ENCODE peak calls at places on chromosome 11, in nine cellular contexts. F is aorta, H is pancreas, N is fibroblast of lung, R is tibial nerve, K is dorsolateral prefrontal cortex, A is left ventricle myocardium inferior, L is gastrocnemius medialis, J is RWPE1. S is an unnamed sample.

GRCh38 chr11:17015639-17016125 is 1.5 kb upstream of the PLEKHA7 start:
- DNase-seq in F (no peak), H (no peak), N (peak), R (no peak), K (no peak), A (peak), L (no peak), J (no peak), S (no peak)

GRCh38 chr11:2348986-2349385 is 28.1 kb upstream of the CD81 start:
- DNase-seq in F (no peak), H (no peak), N (peak), R (no peak), K (no peak), A (no peak), L (no peak), J (no peak), S (peak)

GRCh38 chr11:2891901-2892214 is 6.3 kb upstream of the CDKN1C start:
- DNase-seq in F (peak), H (peak), N (peak), R (no peak), K (no peak), A (peak), L (no peak), J (no peak), S (no peak)

GRCh38 chr11:36427079-36427478 is 83.0 kb downstream of the TRAF6 start:
- DNase-seq in F (no peak), H (no peak), N (no peak), R (peak), K (no peak), A (no peak), L (no peak), J (no peak), S (no peak)

GRCh38 chr11:8247312-8247711 is 16.4 kb downstream of the LMO1 start:
- DNase-seq in F (peak), H (peak), N (no peak), R (no peak), K (no peak), A (no peak), L (peak), J (no peak), S (no peak)

GRCh38 chr11:19635332-19635731 is 77.3 kb upstream of the NAV2 start:
- DNase-seq in F (no peak), H (no peak), N (no peak), R (no peak), K (no peak), A (no peak), L (no peak), J (no peak), S (no peak)

GRCh38 chr11:27615833-27616232 is 84.4 kb downstream of the BDNF start:
- DNase-seq in F (no peak), H (no peak), N (no peak), R (no peak), K (no peak), A (no peak), L (no peak), J (no peak), S (no peak)

GRCh38 chr11:67633758-67634365 is 4.1 kb upstream of the NUDT8 start:
- DNase-seq in F (peak), H (peak), N (no peak), R (no peak), K (no peak), A (no peak), L (no peak), J (no peak), S (no peak)

GRCh38 chr11:125069008-125069407 is 5.9 kb downstream of the SLC37A2 start:
- DNase-seq in F (no peak), H (no peak), N (peak), R (no peak), K (no peak), A (no peak), L (no peak), J (no peak), S (peak)

GRCh38 chr11:10401696-10402392 is 53.2 kb upstream of the AMPD3 start:
- DNase-seq in F (no peak), H (no peak), N (no peak), R (no peak), K (no peak), A (no peak), L (no peak), J (no peak), S (no peak)

GRCh38 chr11:47453365-47453764 is 4.4 kb upstream of the RAPSN start:
- DNase-seq in F (no peak), H (no peak), N (no peak), R (no peak), K (no peak), A (no peak), L (no peak), J (no peak), S (no peak)

GRCh38 chr11:26665946-26666345 is 55.9 kb downstream of the SLC5A12 start:
- DNase-seq in F (no peak), H (no peak), N (no peak), R (no peak), K (no peak), A (no peak), L (no peak), J (no peak), S (peak)

GRCh38 chr11:125070699-125071254 is 7.7 kb downstream of the SLC37A2 start:
- DNase-seq in F (peak), H (peak), N (peak), R (peak), K (peak), A (peak), L (peak), J (peak), S (peak)

GRCh38 chr11:57387284-57388030 is 3.0 kb downstream of the PRG2 start:
- DNase-seq in F (no peak), H (no peak), N (no peak), R (peak), K (no peak), A (peak), L (no peak), J (no peak), S (no peak)

GRCh38 chr11:130096042-130096441 is 26.3 kb downstream of the APLP2 start:
- DNase-seq in F (no peak), H (no peak), N (no peak), R (no peak), K (no peak), A (no peak), L (no peak), J (no peak), S (no peak)

GRCh38 chr11:11849127-11849746 is 7.5 kb downstream of the USP47 start:
- DNase-seq in F (no peak), H (no peak), N (peak), R (peak), K (peak), A (peak), L (peak), J (peak), S (peak)

GRCh38 chr11:76770642-76771445 is 12.3 kb upstream of the TSKU start:
- DNase-seq in F (peak), H (peak), N (peak), R (peak), K (no peak), A (no peak), L (peak), J (no peak), S (peak)

GRCh38 chr11:35418847-35419712 is at the start of gene SLC1A2:
- DNase-seq in F (peak), H (peak), N (peak), R (no peak), K (peak), A (no peak), L (no peak), J (no peak), S (no peak)

GRCh38 chr11:8731647-8732188 is 49.1 kb downstream of the RPL27A start:
- DNase-seq in F (no peak), H (no peak), N (no peak), R (no peak), K (no peak), A (no peak), L (no peak), J (no peak), S (no peak)

GRCh38 chr11:125446279-125446678 is 49.8 kb downstream of the FEZ1 start:
- DNase-seq in F (no peak), H (no peak), N (no peak), R (no peak), K (no peak), A (no peak), L (no peak), J (no peak), S (no peak)

GRCh38 chr11:128884703-128885338 is 6.3 kb upstream of the KCNJ5 start:
- DNase-seq in F (no peak), H (no peak), N (peak), R (peak), K (no peak), A (no peak), L (no peak), J (peak), S (peak)

GRCh38 chr11:7651700-7652099 is 21.6 kb downstream of the CYB5R2 start:
- DNase-seq in F (no peak), H (no peak), N (no peak), R (no peak), K (peak), A (no peak), L (no peak), J (no peak), S (no peak)

GRCh38 chr11:35541621-35542375 is 16.4 kb upstream of the PAMR1 start:
- DNase-seq in F (peak), H (no peak), N (peak), R (peak), K (no peak), A (peak), L (peak), J (no peak), S (no peak)

GRCh38 chr11:77789731-77790476 is 30.6 kb downstream of the RSF1 start:
- DNase-seq in F (no peak), H (no peak), N (no peak), R (no peak), K (no peak), A (no peak), L (no peak), J (no peak), S (no peak)

GRCh38 chr11:43573233-43573632 is 107.3 kb upstream of the HSD17B12 start:
- DNase-seq in F (no peak), H (no peak), N (no peak), R (no peak), K (no peak), A (no peak), L (no peak), J (no peak), S (no peak)

GRCh38 chr11:64204464-64204989 is 2.0 kb upstream of the FERMT3 start:
- DNase-seq in F (peak), H (peak), N (peak), R (peak), K (peak), A (peak), L (peak), J (peak), S (peak)

GRCh38 chr11:2511421-2512369 is 66.9 kb downstream of the KCNQ1 start:
- DNase-seq in F (peak), H (peak), N (no peak), R (no peak), K (peak), A (peak), L (peak), J (no peak), S (no peak)

GRCh38 chr11:126345759-126346585 is 9.5 kb upstream of the ST3GAL4 start:
- DNase-seq in F (peak), H (peak), N (peak), R (no peak), K (no peak), A (no peak), L (no peak), J (peak), S (no peak)

GRCh38 chr11:63869686-63870085 is 30.8 kb downstream of the MARK2 start:
- DNase-seq in F (no peak), H (no peak), N (no peak), R (no peak), K (no peak), A (no peak), L (no peak), J (no peak), S (no peak)

GRCh38 chr11:71342116-71342515 is 89.7 kb upstream of the SHANK2 start:
- DNase-seq in F (no peak), H (no peak), N (peak), R (no peak), K (no peak), A (no peak), L (no peak), J (no peak), S (peak)

GRCh38 chr11:134275534-134276395 is at the start of gene GLB1L3:
- DNase-seq in F (no peak), H (no peak), N (peak), R (no peak), K (peak), A (no peak), L (no peak), J (peak), S (peak)

GRCh38 chr11:110430267-110431211 is 791 bp downstream of the FDX1 start:
- DNase-seq in F (peak), H (no peak), N (peak), R (no peak), K (no peak), A (no peak), L (peak), J (no peak), S (peak)

GRCh38 chr11:58740447-58740846 is 8.7 kb upstream of the GLYAT start:
- DNase-seq in F (no peak), H (no peak), N (no peak), R (no peak), K (no peak), A (no peak), L (no peak), J (no peak), S (no peak)

GRCh38 chr11:30853470-30853869 is 267.3 kb upstream of the MPPED2 start:
- DNase-seq in F (no peak), H (no peak), N (no peak), R (no peak), K (no peak), A (no peak), L (no peak), J (no peak), S (no peak)

GRCh38 chr11:76552987-76553386 is 108.2 kb downstream of the EMSY start:
- DNase-seq in F (no peak), H (no peak), N (no peak), R (no peak), K (no peak), A (no peak), L (no peak), J (no peak), S (no peak)

GRCh38 chr11:44944853-44945235 is 5.8 kb downstream of the TP53I11 start:
- DNase-seq in F (no peak), H (no peak), N (no peak), R (no peak), K (no peak), A (no peak), L (no peak), J (no peak), S (no peak)
- H3K27ac ChIP-seq in F (no peak), H (no peak), N (no peak), R (no peak), K (no peak), A (peak), L (peak), J (peak), S (no peak)

GRCh38 chr11:6609502-6610015 is 2.5 kb downstream of the TAF10 start:
- DNase-seq in F (peak), H (no peak), N (no peak), R (no peak), K (no peak), A (no peak), L (no peak), J (no peak), S (no peak)
- H3K27ac ChIP-seq in F (peak), H (no peak), N (no peak), R (peak), K (no peak), A (peak), L (peak), J (peak), S (no peak)

DNA sequence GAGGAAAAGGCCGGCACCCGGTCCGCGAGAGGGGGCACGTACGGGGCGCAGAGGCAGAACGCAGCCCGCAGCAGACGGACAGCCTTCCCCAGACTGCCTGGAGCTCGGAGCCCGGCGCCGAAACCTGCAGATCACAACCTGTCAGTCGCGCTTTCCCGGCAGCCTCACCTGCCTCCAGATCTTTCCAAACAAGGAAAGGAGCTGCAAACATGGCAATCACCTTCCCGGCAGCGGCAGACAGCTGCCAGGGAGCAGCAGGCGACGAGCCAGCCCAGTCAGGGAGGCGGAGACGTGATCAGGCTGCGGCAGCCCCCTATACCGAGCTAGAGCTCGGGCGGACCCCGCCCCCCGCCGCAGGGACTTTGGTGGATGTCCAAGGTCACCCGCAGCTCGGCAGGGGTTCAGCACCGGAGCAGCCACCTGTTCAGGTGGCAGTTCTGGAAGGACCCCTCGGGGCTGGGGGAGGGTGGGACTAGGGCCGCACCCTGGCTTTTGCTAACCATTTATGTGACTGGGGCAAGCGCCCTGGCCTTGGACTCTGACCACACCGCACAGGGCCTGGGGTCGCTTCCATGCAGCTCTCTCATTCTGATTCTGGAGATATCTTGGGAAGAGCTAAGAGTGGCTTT is 143.8 kb downstream of the NECTIN1 start:
- DNase-seq in F (no peak), H (peak), N (peak), R (no peak), K (peak), A (no peak), L (no peak), J (no peak), S (peak)
- H3K27ac ChIP-seq in F (no peak), H (peak), N (no peak), R (no peak), K (peak), A (no peak), L (no peak), J (no peak), S (no peak)

GRCh38 chr11:45432100-45432499 is 146.0 kb upstream of the SYT13 start:
- DNase-seq in F (no peak), H (no peak), N (no peak), R (no peak), K (no peak), A (no peak), L (no peak), J (no peak), S (no peak)

GRCh38 chr11:45432910-45433309 is 146.8 kb upstream of the SYT13 start:
- DNase-seq in F (no peak), H (no peak), N (no peak), R (no peak), K (no peak), A (no peak), L (no peak), J (no peak), S (no peak)

GRCh38 chr11:45435706-45436105 is 149.6 kb upstream of the SYT13 start:
- DNase-seq in F (no peak), H (no peak), N (no peak), R (no peak), K (no peak), A (no peak), L (no peak), J (no peak), S (no peak)

GRCh38 chr11:45436118-45436517 is 150.0 kb upstream of the SYT13 start:
- DNase-seq in F (no peak), H (no peak), N (no peak), R (no peak), K (no peak), A (no peak), L (no peak), J (no peak), S (no peak)

GRCh38 chr11:45436966-45437365 is 150.8 kb upstream of the SYT13 start:
- DNase-seq in F (no peak), H (no peak), N (no peak), R (no peak), K (no peak), A (no peak), L (no peak), J (no peak), S (no peak)
- H3K27ac ChIP-seq in F (no peak), H (no peak), N (no peak), R (no peak), K (peak), A (no peak), L (no peak), J (no peak), S (no peak)

DNA sequence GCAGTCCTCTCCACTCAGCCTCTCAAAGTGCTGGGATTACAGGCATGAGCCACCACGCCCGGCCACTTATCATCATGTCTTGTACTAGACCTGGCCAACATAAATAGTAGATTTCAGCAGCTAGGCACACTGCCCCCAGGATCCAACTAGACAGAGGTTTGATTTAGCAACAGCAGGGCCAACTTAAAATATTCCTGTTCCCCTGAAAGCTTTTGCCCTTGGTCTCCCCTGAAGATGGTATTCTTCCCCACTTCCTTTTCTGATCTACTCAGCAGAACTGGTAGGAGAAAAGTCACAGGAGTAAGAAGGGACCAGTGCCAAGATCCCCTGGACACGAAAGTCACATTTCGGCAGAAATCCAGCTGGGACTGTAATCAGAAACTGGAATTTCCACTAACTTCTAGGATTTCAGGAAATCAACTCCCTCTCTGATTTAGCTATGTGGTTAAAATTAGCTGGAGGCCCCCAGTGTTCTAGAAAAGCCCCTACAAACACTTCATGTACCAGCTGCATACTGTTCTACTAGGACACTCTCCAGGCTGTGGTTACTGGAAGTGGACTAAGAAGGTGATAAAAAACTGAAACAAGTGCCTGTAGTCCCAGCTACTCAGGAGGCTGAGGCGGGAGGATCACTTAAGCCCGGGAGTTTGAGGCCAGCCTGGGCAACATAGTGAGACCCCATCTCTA is 9.0 kb upstream of the PPP2R1B start:
- DNase-seq in F (peak), H (no peak), N (peak), R (peak), K (no peak), A (peak), L (no peak), J (no peak), S (no peak)
- H3K27ac ChIP-seq in F (peak), H (peak), N (no peak), R (peak), K (peak), A (peak), L (peak), J (no peak), S (no peak)

GRCh38 chr11:984576-984975 is 51.9 kb downstream of the MUC6 start:
- DNase-seq in F (no peak), H (no peak), N (no peak), R (no peak), K (no peak), A (no peak), L (no peak), J (no peak), S (no peak)
- H3K27ac ChIP-seq in F (no peak), H (no peak), N (no peak), R (no peak), K (no peak), A (no peak), L (no peak), J (no peak), S (no peak)